ENCODE peak calls at places on chromosomes 13 and 19, in five cellular contexts. D is SK-N-SH, V is HCT116, Y is K562, A is HepG2. Z is an unnamed sample.

GRCh38 chr19:56678205-56678604 is 6.6 kb upstream of the ZNF835 start:
- DNase-seq in V (no peak), A (no peak), D (no peak), Y (no peak), Z (no peak)

GRCh38 chr19:3375221-3376088 is 9.1 kb downstream of the NFIC start:
- DNase-seq in A (no peak), V (no peak), Y (peak), D (peak), Z (no peak)

GRCh38 chr13:99061411-99061810 is 83.5 kb upstream of the DOCK9 start:
- DNase-seq in Y (no peak), D (no peak), A (no peak), V (no peak), Z (no peak)

GRCh38 chr19:18282021-18282787 is 782 bp upstream of the JUND start:
- DNase-seq in A (peak), Y (no peak), D (peak), V (no peak), Z (no peak)

GRCh38 chr13:66076417-66076816 is 1153.7 kb downstream of the PCDH9 start:
- DNase-seq in D (no peak), A (no peak), Y (no peak), V (no peak), Z (no peak)

GRCh38 chr13:25783480-25784081 is 268.2 kb downstream of the SHISA2 start:
- DNase-seq in A (no peak), V (no peak), Y (no peak), D (no peak), Z (peak)

GRCh38 chr13:108093616-108094015 is 121.7 kb downstream of the LIG4 start:
- DNase-seq in A (no peak), V (no peak), Y (no peak), D (no peak), Z (no peak)

GRCh38 chr13:26019241-26019640 is 32.6 kb downstream of the SHISA2 start:
- DNase-seq in D (no peak), Y (no peak), V (no peak), A (no peak), Z (no peak)

GRCh38 chr13:108463365-108463764 is 166.0 kb upstream of the MYO16 start:
- DNase-seq in V (no peak), Y (no peak), D (no peak), A (no peak), Z (no peak)

GRCh38 chr19:42816901-42817300 is 51.4 kb upstream of the PSG8 start:
- DNase-seq in A (no peak), V (no peak), Y (no peak), D (no peak), Z (no peak)

GRCh38 chr19:34851277-34851804 is 75.4 kb upstream of the ZNF30 start:
- DNase-seq in V (peak), Y (no peak), A (peak), D (no peak), Z (peak)

GRCh38 chr19:46624958-46625661 is at the start of gene PTGIR:
- DNase-seq in A (no peak), D (peak), V (no peak), Y (peak), Z (no peak)

GRCh38 chr13:43107780-43108179 is 84.4 kb downstream of the DNAJC15 start:
- DNase-seq in A (no peak), V (no peak), D (no peak), Y (no peak), Z (no peak)

GRCh38 chr19:28472111-28472510 is 740.8 kb downstream of the UQCRFS1 start:
- DNase-seq in V (no peak), A (no peak), Y (no peak), D (no peak), Z (no peak)
- TF ChIP-seq JUND in V (no peak), A (no peak), Y (no peak), D (no peak), Z (no peak)

GRCh38 chr13:94329754-94330551 is 149.5 kb downstream of the DCT start:
- DNase-seq in D (no peak), V (no peak), A (peak), Y (no peak), Z (no peak)

GRCh38 chr13:94330552-94331071 is 148.9 kb downstream of the DCT start:
- DNase-seq in D (no peak), V (no peak), Y (no peak), A (no peak), Z (no peak)

GRCh38 chr13:94332360-94333040 is 147.0 kb downstream of the DCT start:
- DNase-seq in D (no peak), Y (no peak), A (no peak), V (no peak), Z (no peak)

GRCh38 chr13:94333131-94333820 is 146.2 kb downstream of the DCT start:
- DNase-seq in D (no peak), Y (no peak), A (no peak), V (no peak), Z (no peak)

DNA sequence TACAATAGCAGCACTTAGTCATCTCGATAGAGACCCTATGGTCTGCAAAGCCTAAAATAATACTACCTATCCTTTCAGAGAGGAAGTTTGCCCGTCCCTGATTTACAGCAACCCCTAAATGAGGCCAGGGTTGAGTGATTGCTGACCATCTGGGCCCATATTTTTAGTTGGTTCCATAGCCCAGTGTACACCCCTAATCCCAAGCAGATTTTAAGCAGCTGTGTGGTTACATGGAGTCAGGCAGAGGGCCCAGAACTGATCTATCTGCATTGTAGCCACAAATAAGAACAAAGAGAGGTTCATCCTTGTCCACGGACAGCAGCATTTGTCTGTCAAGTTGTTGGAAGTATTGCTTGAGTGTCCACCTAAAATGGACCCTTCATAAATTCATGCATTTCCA is 148.2 kb downstream of the DCT start:
- DNase-seq in Y (no peak), V (no peak), D (no peak), A (no peak), Z (no peak)
- TF ChIP-seq JUND in Y (no peak), V (no peak), D (no peak), A (no peak), Z (no peak)

GRCh38 chr13:105196052-105196451 is 1339.4 kb downstream of the EFNB2 start:
- DNase-seq in A (no peak), D (no peak), V (no peak), Y (no peak), Z (peak)
- TF ChIP-seq JUND in A (no peak), D (no peak), V (no peak), Y (no peak), Z (peak)

DNA sequence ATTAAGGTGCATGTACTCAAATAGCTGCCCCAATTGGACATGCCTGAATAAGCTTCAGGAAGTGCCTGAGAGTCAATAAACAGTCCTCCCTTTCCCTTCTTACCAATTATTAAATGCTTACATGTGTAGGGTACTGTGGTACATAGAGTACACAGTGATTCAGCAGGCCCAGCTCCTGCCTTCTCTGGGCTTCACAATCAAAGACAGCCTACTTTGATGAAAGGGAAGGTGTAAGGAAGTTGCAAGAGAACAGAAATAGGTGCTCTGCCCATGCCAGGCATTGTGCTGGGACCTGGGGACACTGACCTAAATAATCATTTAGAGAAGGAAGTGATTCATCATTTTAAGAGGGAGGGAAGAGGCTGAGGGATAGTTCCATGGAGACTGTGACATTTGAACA is 17.2 kb downstream of the FRY start:
- DNase-seq in A (peak), V (no peak), D (peak), Y (no peak), Z (no peak)
- TF ChIP-seq JUND in A (no peak), V (no peak), D (no peak), Y (no peak), Z (no peak)

DNA sequence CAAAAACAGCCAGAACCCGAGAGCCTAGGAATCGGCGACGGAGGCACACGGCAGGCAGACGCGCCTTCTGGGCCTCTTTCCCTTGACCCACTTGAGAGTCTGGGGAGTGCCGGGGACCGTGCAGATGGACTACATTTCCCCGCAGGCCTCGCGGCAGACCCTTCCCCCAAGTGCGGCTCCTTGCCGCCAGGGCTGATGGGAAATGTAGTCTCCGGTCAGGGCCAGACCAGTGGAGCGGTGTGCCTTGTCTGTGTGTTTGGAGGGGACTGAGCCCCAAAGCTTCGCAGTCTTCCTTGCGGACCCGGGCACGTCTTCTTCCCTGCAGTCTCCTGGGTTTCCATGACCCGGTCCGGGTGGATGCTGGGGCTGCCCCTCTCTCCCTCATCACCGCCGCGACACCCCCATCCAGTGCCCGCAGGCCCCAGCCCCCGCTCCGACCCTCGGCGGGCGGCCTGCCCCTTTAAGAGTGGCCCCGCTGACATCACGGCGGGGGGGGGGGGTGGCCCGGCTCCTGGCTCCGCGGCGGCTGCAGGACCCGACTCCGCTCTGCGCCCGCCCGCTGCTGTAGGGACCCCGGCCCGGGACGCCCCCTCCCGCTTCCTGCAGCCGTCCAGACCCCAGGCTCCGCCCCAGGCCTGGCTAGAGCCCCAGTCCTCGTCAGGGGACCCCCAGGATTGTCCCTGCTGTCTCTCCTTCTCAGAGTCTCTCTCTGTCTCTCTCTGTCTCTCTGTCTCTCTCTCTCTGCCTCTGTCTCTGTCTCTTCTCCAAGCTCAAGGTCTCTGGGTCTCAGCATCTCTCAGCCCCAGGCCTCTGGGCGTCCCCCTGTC is 759 bp upstream of the CACNG7 start:
- DNase-seq in A (no peak), Y (peak), D (peak), V (no peak), Z (peak)
- TF ChIP-seq JUND in A (no peak), Y (no peak), D (no peak), V (no peak), Z (no peak)